ENCODE peak calls at places on chromosomes 2 and 18, in nine cellular contexts. J is fibroblast of mammary gland, C is HL-60, P is IMR-90, Q is keratinocyte, L is HCT116, W is cardiac fibroblast, I is dorsolateral prefrontal cortex, K is foreskin fibroblast. E is an unnamed sample.

GRCh38 chr2:177545981-177546600 is 153.5 kb downstream of the AGPS start:
- DNase-seq in J (no peak), C (no peak), P (no peak), Q (no peak), L (no peak), W (no peak), I (no peak), K (no peak), E (peak)

GRCh38 chr2:239929504-239929903 is 95.6 kb downstream of the NDUFA10 start:
- DNase-seq in J (no peak), C (no peak), P (no peak), Q (no peak), L (no peak), W (no peak), I (peak), K (no peak), E (no peak)

GRCh38 chr2:40315684-40316083 is 136.2 kb downstream of the SLC8A1 start:
- DNase-seq in J (peak), C (no peak), P (peak), Q (no peak), L (no peak), W (peak), I (no peak), K (peak), E (peak)

GRCh38 chr2:102155703-102156515 is 13.4 kb downstream of the IL1R1 start:
- DNase-seq in J (peak), C (peak), P (peak), Q (no peak), L (no peak), W (peak), I (no peak), K (peak), E (peak)

GRCh38 chr2:117785740-117786139 is 28.8 kb upstream of the DDX18 start:
- DNase-seq in J (peak), C (peak), P (peak), Q (peak), L (peak), W (peak), I (no peak), K (peak), E (peak)

GRCh38 chr18:3062798-3063563 is 50.0 kb upstream of the LPIN2 start:
- DNase-seq in J (peak), C (peak), P (peak), Q (no peak), L (peak), W (peak), I (peak), K (peak), E (peak)

GRCh38 chr2:204550738-204551137 is 5.5 kb downstream of the PARD3B start:
- DNase-seq in J (peak), C (no peak), P (peak), Q (no peak), L (no peak), W (peak), I (no peak), K (peak), E (peak)

GRCh38 chr2:203623104-203623503 is 83.3 kb upstream of the CD28 start:
- DNase-seq in J (peak), C (no peak), P (peak), Q (no peak), L (no peak), W (peak), I (no peak), K (peak), E (peak)

GRCh38 chr2:142130111-142131015 is 453 bp downstream of the LRP1B start:
- DNase-seq in J (peak), C (no peak), P (peak), Q (no peak), L (peak), W (peak), I (peak), K (peak), E (peak)

GRCh38 chr2:102145107-102145506 is 2.6 kb downstream of the IL1R1 start:
- DNase-seq in J (no peak), C (no peak), P (no peak), Q (no peak), L (no peak), W (no peak), I (no peak), K (no peak), E (no peak)

GRCh38 chr2:177332041-177332991 is 60.3 kb upstream of the AGPS start:
- DNase-seq in J (peak), C (peak), P (peak), Q (no peak), L (peak), W (peak), I (no peak), K (peak), E (peak)

GRCh38 chr18:5998907-5999306 is 103.6 kb upstream of the TMEM200C start:
- DNase-seq in J (no peak), C (no peak), P (no peak), Q (no peak), L (no peak), W (no peak), I (no peak), K (no peak), E (no peak)

DNA sequence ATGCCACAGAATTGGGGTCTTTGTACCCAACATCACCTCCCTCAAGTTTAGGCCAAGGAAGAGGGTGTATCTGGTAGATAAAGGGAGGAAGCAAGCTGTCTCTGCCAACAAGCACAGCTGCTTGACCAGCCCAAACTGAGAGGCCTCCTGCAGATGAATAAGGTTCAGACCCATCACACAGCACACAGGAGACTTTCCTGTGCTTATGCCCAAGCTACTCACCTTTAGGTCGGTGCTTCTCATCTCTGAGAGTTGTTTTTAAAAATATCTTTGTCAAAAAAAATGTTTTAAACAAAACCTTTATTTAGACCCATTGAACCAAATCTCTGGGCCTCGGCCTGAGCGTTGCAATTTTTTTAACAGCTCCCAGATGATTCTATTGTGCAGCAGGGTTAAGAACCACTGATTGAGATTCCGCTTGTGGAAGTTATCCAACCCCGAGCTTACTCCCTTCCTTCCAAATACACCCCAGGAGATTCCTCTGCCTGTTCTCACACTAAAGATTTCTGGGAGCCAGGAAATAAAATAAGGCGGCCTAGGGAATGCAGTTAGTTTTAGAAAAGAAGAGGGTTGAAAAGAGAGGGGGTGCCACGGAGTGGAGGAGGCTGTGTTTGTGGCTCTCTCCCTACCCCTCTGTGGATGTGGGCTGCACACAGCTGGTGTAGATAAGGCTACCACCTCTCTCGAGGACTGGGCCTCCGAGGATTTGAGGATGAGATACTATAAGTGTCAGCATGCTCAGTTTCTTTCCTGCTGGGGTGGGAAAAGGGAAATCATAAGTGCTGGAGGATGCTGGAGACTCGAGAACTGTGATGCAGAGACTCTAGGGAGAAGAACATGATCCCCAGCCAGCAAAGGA is 24.9 kb upstream of the SP3 start:
- DNase-seq in J (no peak), C (no peak), P (no peak), Q (no peak), L (no peak), W (no peak), I (no peak), K (no peak), E (no peak)
- H3K4me3 ChIP-seq in J (no peak), C (no peak), P (no peak), Q (no peak), L (no peak), W (no peak), I (no peak), K (no peak), E (no peak)

GRCh38 chr2:214575030-214575949 is 164.4 kb downstream of the VWC2L start:
- DNase-seq in J (no peak), C (no peak), P (no peak), Q (no peak), L (no peak), W (no peak), I (peak), K (no peak), E (no peak)
- TF ChIP-seq CTCF in J (no peak), C (no peak), P (no peak), Q (no peak), L (no peak), W (no peak), I (peak), K (no peak), E (no peak)

DNA sequence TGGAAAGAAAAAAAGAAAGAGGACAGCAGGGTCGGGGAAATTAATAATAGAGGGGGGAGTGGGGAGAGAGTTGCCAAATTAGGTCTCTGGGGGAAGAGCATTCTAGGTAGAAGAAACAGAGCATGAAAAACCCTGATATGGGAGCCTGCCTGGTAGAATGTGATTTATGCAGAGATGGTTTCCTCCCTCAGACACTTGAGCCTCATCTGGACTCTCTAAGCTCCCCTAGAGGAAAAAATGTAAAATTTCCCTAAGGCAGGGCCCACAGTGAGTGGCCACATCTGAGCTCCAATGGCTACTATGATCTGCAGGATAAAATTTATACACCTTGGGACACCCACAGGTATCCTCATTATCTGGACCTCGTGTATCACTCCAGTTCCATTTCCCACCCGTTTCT is 20.6 kb upstream of the EPAS1 start:
- DNase-seq in J (peak), C (no peak), P (peak), Q (no peak), L (no peak), W (peak), I (no peak), K (no peak), E (peak)
- H3K4me3 ChIP-seq in J (no peak), C (no peak), P (no peak), Q (no peak), L (no peak), W (no peak), I (no peak), K (no peak), E (no peak)

GRCh38 chr18:26963292-26963691 is 97.8 kb upstream of the AQP4 start:
- DNase-seq in J (no peak), C (no peak), P (no peak), Q (no peak), L (no peak), W (peak), I (no peak), K (no peak), E (no peak)
- TF ChIP-seq CTCF in J (no peak), C (no peak), P (no peak), Q (peak), L (no peak), W (no peak), I (peak), K (no peak), E (no peak)

GRCh38 chr2:231190531-231191197 is 7.8 kb upstream of the ARMC9 start:
- DNase-seq in J (peak), C (no peak), P (no peak), Q (no peak), L (no peak), W (peak), I (no peak), K (no peak), E (peak)
- H3K4me3 ChIP-seq in J (peak), C (no peak), P (no peak), Q (no peak), L (no peak), W (no peak), I (peak), K (no peak), E (peak)

DNA sequence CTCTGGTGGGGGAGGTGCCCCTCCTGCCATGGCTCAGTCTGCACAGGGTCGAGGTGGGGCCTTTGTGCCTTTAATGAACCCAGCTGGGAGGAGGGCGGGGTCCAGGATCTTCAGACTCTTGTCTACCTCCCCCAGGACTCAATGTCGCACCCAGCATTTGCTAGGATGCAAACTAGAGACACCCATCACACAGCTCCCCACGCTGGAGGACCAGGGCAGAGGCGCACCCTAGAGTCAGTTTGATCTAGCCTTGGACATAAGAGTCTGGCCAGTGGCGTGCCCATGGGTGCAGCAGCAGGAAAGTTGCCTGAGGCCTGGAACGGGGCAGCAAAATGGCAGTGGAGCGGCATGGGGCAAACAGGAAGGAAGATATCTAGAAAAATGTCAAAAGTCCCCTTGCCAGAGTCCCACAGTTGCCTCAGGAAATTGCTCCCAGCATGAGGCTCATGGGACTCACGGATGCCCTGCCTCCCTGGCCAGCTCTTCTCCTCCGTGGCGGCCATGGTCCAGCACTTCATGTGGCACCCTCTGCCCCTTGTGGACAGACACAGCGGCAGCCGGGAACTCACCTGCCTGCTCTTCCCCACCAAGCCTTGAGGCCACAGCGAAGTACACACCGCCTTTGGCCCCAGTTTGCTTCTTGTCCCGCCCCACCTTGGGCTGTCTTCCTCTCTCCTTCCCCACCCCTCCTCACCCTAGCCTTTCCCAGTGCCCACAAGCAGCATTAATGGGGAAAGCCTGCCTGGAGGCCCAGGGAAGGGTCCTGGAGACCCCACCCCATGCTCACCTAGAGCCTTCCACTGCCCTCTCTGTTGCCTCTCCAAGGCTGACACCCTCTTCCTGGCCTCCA is 17.7 kb downstream of the SH2D6 start:
- DNase-seq in J (no peak), C (no peak), P (no peak), Q (no peak), L (no peak), W (no peak), I (no peak), K (no peak), E (no peak)
- TF ChIP-seq CTCF in J (no peak), C (no peak), P (no peak), Q (no peak), L (no peak), W (no peak), I (no peak), K (no peak), E (no peak)

GRCh38 chr18:63131944-63132818 is 187.4 kb downstream of the BCL2 start:
- DNase-seq in J (no peak), C (no peak), P (no peak), Q (no peak), L (no peak), W (no peak), I (no peak), K (no peak), E (no peak)
- H3K4me3 ChIP-seq in J (no peak), C (no peak), P (no peak), Q (no peak), L (no peak), W (no peak), I (no peak), K (no peak), E (no peak)

GRCh38 chr2:143263045-143263625 is 133.9 kb downstream of the ARHGAP15 start:
- DNase-seq in J (peak), C (no peak), P (no peak), Q (no peak), L (no peak), W (peak), I (no peak), K (no peak), E (no peak)
- TF ChIP-seq CTCF in J (peak), C (no peak), P (no peak), Q (peak), L (no peak), W (peak), I (no peak), K (no peak), E (peak)

DNA sequence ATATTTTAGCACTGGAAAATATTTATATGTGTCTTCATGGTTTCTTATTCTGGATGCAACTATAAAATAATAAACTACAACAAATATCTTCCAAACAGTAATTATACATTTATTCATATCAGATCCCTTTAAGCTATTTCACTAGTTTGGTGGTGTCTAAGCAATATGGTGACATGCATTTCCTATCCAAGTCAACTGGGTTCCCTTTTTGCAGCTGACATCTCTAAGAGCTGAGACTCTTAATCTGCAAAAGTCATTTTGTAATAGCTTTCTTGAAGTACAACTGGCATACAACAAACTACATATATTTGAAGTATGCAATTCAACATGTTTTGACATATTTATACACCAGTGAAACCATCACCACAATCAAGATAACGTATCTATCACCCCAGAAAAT is 59.9 kb upstream of the SLC1A4 start:
- DNase-seq in J (no peak), C (peak), P (no peak), Q (no peak), L (no peak), W (no peak), I (no peak), K (no peak), E (no peak)
- H3K4me3 ChIP-seq in J (no peak), C (no peak), P (no peak), Q (no peak), L (no peak), W (no peak), I (no peak), K (no peak), E (no peak)